ENCODE peak calls at places on chromosomes 3 and 15, in eight cellular contexts. U, S, F, L, K, V, M and Z are unnamed samples.

GRCh38 chr15:50463423-50464358 is 39.5 kb downstream of the USP8 start:
- DNase-seq in U (no peak), S (no peak), F (no peak), L (peak), K (no peak), V (no peak), M (no peak), Z (no peak)

GRCh38 chr3:161474139-161474538 is 22.5 kb upstream of the OTOL1 start:
- DNase-seq in U (no peak), S (no peak), F (peak), L (no peak), K (no peak), V (no peak), M (no peak), Z (no peak)

GRCh38 chr3:154095832-154096421 is 25.3 kb upstream of the ARHGEF26 start:
- DNase-seq in U (no peak), S (peak), F (no peak), L (peak), K (no peak), V (no peak), M (no peak), Z (no peak)

GRCh38 chr3:45988804-45989203 is 6.8 kb downstream of the FYCO1 start:
- DNase-seq in U (no peak), S (peak), F (no peak), L (peak), K (no peak), V (no peak), M (no peak), Z (no peak)

GRCh38 chr3:152121292-152121654 is 147.5 kb upstream of the MBNL1 start:
- DNase-seq in U (no peak), S (peak), F (no peak), L (peak), K (no peak), V (no peak), M (no peak), Z (no peak)

GRCh38 chr15:101368086-101368780 is 73.2 kb upstream of the SNRPA1 start:
- DNase-seq in U (no peak), S (no peak), F (no peak), L (no peak), K (no peak), V (no peak), M (no peak), Z (no peak)

GRCh38 chr15:77771616-77772015 is 138.9 kb upstream of the LINGO1 start:
- DNase-seq in U (no peak), S (no peak), F (no peak), L (no peak), K (no peak), V (no peak), M (no peak), Z (no peak)

GRCh38 chr3:197000211-197000610 is 29.4 kb downstream of the MELTF start:
- DNase-seq in U (peak), S (peak), F (peak), L (peak), K (no peak), V (peak), M (no peak), Z (no peak)

GRCh38 chr15:95567686-95568085 is 762.8 kb upstream of the NR2F2 start:
- DNase-seq in U (no peak), S (no peak), F (no peak), L (peak), K (no peak), V (no peak), M (no peak), Z (no peak)

GRCh38 chr3:128714887-128715496 is 11.0 kb upstream of the RAB7A start:
- DNase-seq in U (no peak), S (no peak), F (peak), L (no peak), K (no peak), V (no peak), M (no peak), Z (no peak)

GRCh38 chr3:163043074-163043473 is 1546.5 kb downstream of the OTOL1 start:
- DNase-seq in U (no peak), S (no peak), F (no peak), L (peak), K (no peak), V (no peak), M (no peak), Z (no peak)

GRCh38 chr15:96160269-96160668 is 170.2 kb upstream of the NR2F2 start:
- DNase-seq in U (peak), S (no peak), F (no peak), L (peak), K (no peak), V (no peak), M (no peak), Z (no peak)

DNA sequence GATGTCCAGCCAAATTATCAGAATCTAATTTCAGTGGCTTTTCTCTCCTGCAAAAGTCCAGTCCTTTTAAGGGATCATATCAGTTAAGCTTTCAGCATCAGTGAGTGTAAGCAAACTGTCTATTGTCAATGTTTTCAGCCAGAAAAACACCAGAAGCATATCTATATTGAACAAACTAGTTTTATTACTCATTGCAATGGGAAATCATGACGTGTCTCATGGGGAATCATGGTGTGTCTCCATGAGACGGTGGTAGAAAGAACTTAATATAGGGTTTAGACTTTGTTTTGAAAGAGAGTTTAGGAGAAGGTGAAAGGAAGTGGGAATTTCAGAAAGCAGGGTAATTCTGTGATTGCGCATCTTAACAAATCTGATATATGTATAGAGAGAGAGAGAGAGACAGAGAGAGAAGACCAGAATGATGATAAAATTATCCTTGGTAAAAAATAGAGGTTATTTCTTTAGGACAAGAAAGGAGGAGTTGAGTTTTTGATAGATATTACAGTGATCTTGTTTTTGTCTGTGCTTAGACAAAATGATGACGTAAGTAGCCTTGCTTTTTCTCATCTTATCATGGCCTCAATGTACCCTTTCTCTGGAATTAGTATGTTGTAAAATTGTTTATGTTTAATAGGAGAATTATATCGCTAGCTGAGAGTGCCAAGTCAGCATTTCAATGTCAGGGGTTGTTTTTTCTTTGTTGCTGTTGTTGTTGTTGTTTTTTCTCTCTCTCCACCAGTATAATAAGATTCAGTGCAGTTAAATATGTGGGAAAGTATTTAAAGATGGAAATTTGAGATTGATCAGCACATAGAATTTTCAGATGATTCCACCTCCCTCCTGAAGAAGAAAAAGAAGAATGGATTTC is 129.9 kb upstream of the OSTN start:
- DNase-seq in U (no peak), S (no peak), F (no peak), L (peak), K (no peak), V (no peak), M (no peak), Z (no peak)
- H3K27ac ChIP-seq in U (no peak), S (no peak), F (no peak), L (peak), K (no peak), V (no peak), M (no peak), Z (no peak)

GRCh38 chr3:111926266-111926676 is 52.6 kb upstream of the ABHD10 start:
- DNase-seq in U (no peak), S (no peak), F (no peak), L (no peak), K (no peak), V (no peak), M (no peak), Z (no peak)
- H3K27ac ChIP-seq in U (no peak), S (no peak), F (no peak), L (no peak), K (no peak), V (no peak), M (no peak), Z (no peak)

DNA sequence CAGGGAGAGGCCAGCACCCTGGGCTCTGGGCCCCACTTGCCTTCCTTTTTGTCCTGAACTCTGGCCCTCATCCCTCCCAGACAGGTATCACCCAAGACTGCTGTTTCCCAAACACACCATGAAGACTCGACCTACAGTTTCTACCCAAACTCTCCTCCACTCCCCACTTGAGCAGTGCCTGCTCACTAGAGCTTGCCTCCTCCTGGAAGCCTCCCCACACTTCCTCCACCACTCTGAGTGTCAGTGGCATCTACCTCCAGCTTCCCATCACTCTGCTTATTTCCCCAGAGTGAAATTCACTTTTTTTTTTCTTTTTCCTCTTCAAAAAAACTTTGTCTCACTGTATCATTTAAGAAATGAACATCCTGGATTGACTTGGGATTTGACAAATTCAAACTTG is 62.5 kb downstream of the IQSEC1 start:
- DNase-seq in U (peak), S (no peak), F (peak), L (no peak), K (no peak), V (no peak), M (no peak), Z (peak)
- H3K27ac ChIP-seq in U (no peak), S (no peak), F (peak), L (no peak), K (no peak), V (peak), M (no peak), Z (peak)

GRCh38 chr3:171376125-171376947 is 83.9 kb downstream of the TNIK start:
- DNase-seq in U (no peak), S (no peak), F (no peak), L (peak), K (no peak), V (no peak), M (no peak), Z (no peak)
- H3K27ac ChIP-seq in U (no peak), S (no peak), F (no peak), L (no peak), K (peak), V (peak), M (no peak), Z (peak)

DNA sequence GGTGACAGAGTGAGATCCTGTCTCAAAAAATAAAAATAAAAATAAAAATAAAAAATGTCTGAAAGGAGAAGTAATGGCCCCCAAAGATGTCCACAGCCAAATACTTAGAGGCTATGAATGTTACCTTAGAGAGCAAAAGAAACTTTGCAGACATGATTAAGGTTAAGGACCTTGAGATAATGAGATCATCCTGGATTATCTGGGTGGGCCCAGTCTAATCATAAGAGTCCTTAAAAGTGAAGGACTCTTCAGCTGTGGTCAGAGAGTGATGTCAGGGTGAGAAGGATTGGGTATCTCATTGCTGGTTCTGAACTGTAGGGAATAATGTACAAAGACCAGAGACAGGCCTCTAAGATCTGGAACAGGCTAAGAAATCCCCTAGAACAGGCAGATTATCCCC is 84.9 kb upstream of the POU1F1 start:
- DNase-seq in U (no peak), S (no peak), F (no peak), L (no peak), K (no peak), V (no peak), M (no peak), Z (no peak)
- H3K27ac ChIP-seq in U (no peak), S (no peak), F (no peak), L (no peak), K (no peak), V (no peak), M (no peak), Z (no peak)

DNA sequence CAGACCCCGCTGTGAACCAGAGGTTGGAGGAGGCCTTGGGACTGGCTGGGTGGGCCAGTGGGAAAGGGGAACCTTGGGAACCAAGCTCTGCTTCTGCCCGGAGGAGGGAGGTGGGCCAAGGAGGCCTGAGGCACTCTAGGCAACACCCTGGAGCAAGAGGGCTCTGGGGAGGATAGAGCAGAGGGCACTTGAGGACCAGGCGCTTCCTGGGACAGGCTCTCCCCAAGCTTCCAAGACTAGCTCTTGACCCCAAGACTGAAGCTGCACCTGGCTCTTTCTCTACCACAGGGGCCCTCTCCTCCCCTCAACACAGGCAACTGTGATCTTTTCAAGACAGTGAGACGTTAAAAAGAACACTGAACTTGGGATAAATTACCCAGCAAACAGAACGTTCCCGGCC is 20.3 kb downstream of the TKT start:
- DNase-seq in U (peak), S (no peak), F (no peak), L (no peak), K (no peak), V (no peak), M (no peak), Z (no peak)
- H3K27ac ChIP-seq in U (no peak), S (peak), F (peak), L (peak), K (peak), V (no peak), M (no peak), Z (peak)

DNA sequence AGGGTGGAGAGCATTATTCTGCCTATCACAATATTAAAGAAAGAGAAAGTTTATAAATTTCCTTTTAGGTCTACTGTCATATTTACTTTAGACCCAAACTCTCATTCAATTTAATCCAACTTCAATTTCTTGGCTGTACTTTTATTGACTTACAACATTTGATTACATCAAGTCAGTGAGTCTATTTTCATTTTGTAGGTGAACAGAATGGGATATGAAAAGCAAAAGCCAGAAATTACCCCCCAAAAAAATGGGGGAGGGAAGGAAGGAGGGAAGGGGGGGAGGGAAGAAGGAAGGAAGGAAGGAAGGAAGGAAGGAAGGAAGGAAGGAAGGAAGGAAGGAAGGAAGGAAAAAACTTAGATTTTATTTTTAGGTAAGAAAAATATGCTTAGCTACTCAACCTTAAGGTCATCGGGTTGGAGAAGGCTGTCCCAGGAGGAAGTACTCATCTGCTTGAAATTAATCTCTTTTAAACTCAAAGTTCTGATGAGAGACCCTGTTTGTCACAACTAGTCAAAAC is 320.1 kb upstream of the ATP11B start:
- DNase-seq in U (no peak), S (no peak), F (no peak), L (no peak), K (no peak), V (no peak), M (no peak), Z (no peak)
- H3K27ac ChIP-seq in U (no peak), S (no peak), F (no peak), L (no peak), K (no peak), V (no peak), M (no peak), Z (no peak)